ENCODE peak calls at places on chromosome 1, in four cellular contexts. One of them, this sample, is unnamed.

GRCh38 chr1:192884241-192884640 is 75.4 kb downstream of the RGS2 start:
- DNase-seq in IMR-90: no peak
- DNase-seq in HepG2: no peak
- DNase-seq in A549: no peak
- DNase-seq in this sample: no peak

GRCh38 chr1:178155478-178156255 is 61.8 kb downstream of the RASAL2 start:
- DNase-seq in IMR-90: no peak
- DNase-seq in A549: no peak
- DNase-seq in HepG2: peak; percentile 20
- DNase-seq in this sample: no peak

GRCh38 chr1:56034222-56034621 is 545.1 kb downstream of the PLPP3 start:
- DNase-seq in IMR-90: peak; percentile 75
- DNase-seq in A549: no peak
- DNase-seq in HepG2: no peak
- DNase-seq in this sample: no peak

GRCh38 chr1:175118375-175118774 is 50.7 kb downstream of the TNN start:
- DNase-seq in HepG2: no peak
- DNase-seq in A549: no peak
- DNase-seq in IMR-90: no peak
- DNase-seq in this sample: no peak

GRCh38 chr1:59057211-59057694 is 239.6 kb upstream of the FGGY start:
- DNase-seq in A549: peak; percentile 68
- DNase-seq in HepG2: peak; percentile 64
- DNase-seq in IMR-90: peak; percentile 93
- DNase-seq in this sample: no peak

GRCh38 chr1:159924025-159924790 is 1.1 kb downstream of the TAGLN2 start:
- DNase-seq in IMR-90: peak; percentile 89
- DNase-seq in HepG2: peak; percentile 24
- DNase-seq in A549: peak; percentile 92
- DNase-seq in this sample: peak; percentile 97

GRCh38 chr1:43668956-43669355 is 19.0 kb downstream of the KDM4A start:
- DNase-seq in HepG2: no peak
- DNase-seq in A549: no peak
- DNase-seq in IMR-90: peak; percentile 54
- DNase-seq in this sample: no peak

GRCh38 chr1:37438971-37439671 is 35.3 kb upstream of the ZC3H12A start:
- DNase-seq in IMR-90: no peak
- DNase-seq in HepG2: no peak
- DNase-seq in A549: no peak
- DNase-seq in this sample: no peak

GRCh38 chr1:12014141-12014981 is 4.9 kb upstream of the MIIP start:
- DNase-seq in HepG2: no peak
- DNase-seq in IMR-90: peak; percentile 42
- DNase-seq in A549: peak; percentile 25
- DNase-seq in this sample: peak; percentile 64

GRCh38 chr1:160460683-160461287 is 60.4 kb downstream of the VANGL2 start:
- DNase-seq in A549: no peak
- DNase-seq in IMR-90: no peak
- DNase-seq in HepG2: no peak
- DNase-seq in this sample: peak; percentile 16

GRCh38 chr1:13761883-13762282 is 61.9 kb downstream of the PRDM2 start:
- DNase-seq in A549: no peak
- DNase-seq in IMR-90: no peak
- DNase-seq in HepG2: no peak
- DNase-seq in this sample: no peak

GRCh38 chr1:27338751-27339150 is 3.1 kb upstream of the SYTL1 start:
- DNase-seq in IMR-90: no peak
- DNase-seq in A549: no peak
- DNase-seq in HepG2: no peak
- DNase-seq in this sample: no peak

GRCh38 chr1:111242805-111243523 is 15.5 kb downstream of the CHI3L2 start:
- DNase-seq in IMR-90: no peak
- DNase-seq in HepG2: peak; percentile 38
- DNase-seq in A549: no peak
- DNase-seq in this sample: no peak

GRCh38 chr1:24384251-24385090 is 29.1 kb downstream of the STPG1 start:
- DNase-seq in A549: no peak
- DNase-seq in HepG2: no peak
- DNase-seq in IMR-90: peak; percentile 86
- DNase-seq in this sample: no peak

GRCh38 chr1:1181129-1181937 is 7.7 kb downstream of the TTLL10 start:
- DNase-seq in IMR-90: no peak
- DNase-seq in HepG2: no peak
- DNase-seq in A549: no peak
- DNase-seq in this sample: no peak

GRCh38 chr1:180862305-180862704 is 50.4 kb upstream of the KIAA1614 start:
- DNase-seq in A549: no peak
- DNase-seq in HepG2: no peak
- DNase-seq in IMR-90: peak; percentile 52
- DNase-seq in this sample: no peak

GRCh38 chr1:39570477-39571177 is 6.0 kb downstream of the PABPC4 start:
- DNase-seq in IMR-90: no peak
- DNase-seq in HepG2: no peak
- DNase-seq in A549: no peak
- DNase-seq in this sample: no peak

GRCh38 chr1:155499263-155499662 is 63.3 kb downstream of the ASH1L start:
- DNase-seq in A549: no peak
- DNase-seq in IMR-90: peak; percentile 43
- DNase-seq in HepG2: peak; percentile 14
- DNase-seq in this sample: no peak

GRCh38 chr1:6271554-6271953 is 10.7 kb upstream of the GPR153 start:
- DNase-seq in HepG2: no peak
- DNase-seq in A549: no peak
- DNase-seq in IMR-90: no peak
- DNase-seq in this sample: no peak

GRCh38 chr1:194268839-194269238 is 1082.4 kb upstream of the B3GALT2 start:
- DNase-seq in IMR-90: peak; percentile 54
- DNase-seq in A549: no peak
- DNase-seq in HepG2: no peak
- DNase-seq in this sample: no peak

GRCh38 chr1:222634180-222635013 is 16.5 kb downstream of the MIA3 start:
- DNase-seq in A549: peak; percentile 89
- DNase-seq in IMR-90: peak; percentile 90
- DNase-seq in HepG2: peak; percentile 87
- DNase-seq in this sample: peak; percentile 91

GRCh38 chr1:54263601-54264226 is 63.7 kb downstream of the MRPL37 start:
- DNase-seq in IMR-90: no peak
- DNase-seq in HepG2: no peak
- DNase-seq in A549: no peak
- DNase-seq in this sample: no peak

GRCh38 chr1:23343246-23344110 is 606 bp downstream of the HNRNPR start:
- DNase-seq in IMR-90: peak; percentile 82
- DNase-seq in A549: peak; percentile 59
- DNase-seq in HepG2: peak; percentile 25
- DNase-seq in this sample: peak; percentile 22
- TF ChIP-seq MAFK in IMR-90: peak; percentile 5
- TF ChIP-seq MAFK in A549: no peak
- TF ChIP-seq MAFK in HepG2: no peak
- TF ChIP-seq MAFK in this sample: peak; percentile 21

GRCh38 chr1:16232316-16232710 is 4.7 kb downstream of the CPLANE2 start:
- DNase-seq in A549: no peak
- DNase-seq in IMR-90: no peak
- DNase-seq in HepG2: no peak
- DNase-seq in this sample: no peak

GRCh38 chr1:16229976-16230740 is 6.8 kb downstream of the CPLANE2 start:
- DNase-seq in HepG2: no peak
- DNase-seq in A549: no peak
- DNase-seq in IMR-90: no peak
- DNase-seq in this sample: no peak

GRCh38 chr1:16230744-16231143 is 6.2 kb downstream of the CPLANE2 start:
- DNase-seq in A549: no peak
- DNase-seq in HepG2: no peak
- DNase-seq in IMR-90: no peak
- DNase-seq in this sample: no peak

GRCh38 chr1:16233431-16233830 is 3.6 kb downstream of the CPLANE2 start:
- DNase-seq in A549: no peak
- DNase-seq in IMR-90: no peak
- DNase-seq in HepG2: no peak
- DNase-seq in this sample: no peak

DNA sequence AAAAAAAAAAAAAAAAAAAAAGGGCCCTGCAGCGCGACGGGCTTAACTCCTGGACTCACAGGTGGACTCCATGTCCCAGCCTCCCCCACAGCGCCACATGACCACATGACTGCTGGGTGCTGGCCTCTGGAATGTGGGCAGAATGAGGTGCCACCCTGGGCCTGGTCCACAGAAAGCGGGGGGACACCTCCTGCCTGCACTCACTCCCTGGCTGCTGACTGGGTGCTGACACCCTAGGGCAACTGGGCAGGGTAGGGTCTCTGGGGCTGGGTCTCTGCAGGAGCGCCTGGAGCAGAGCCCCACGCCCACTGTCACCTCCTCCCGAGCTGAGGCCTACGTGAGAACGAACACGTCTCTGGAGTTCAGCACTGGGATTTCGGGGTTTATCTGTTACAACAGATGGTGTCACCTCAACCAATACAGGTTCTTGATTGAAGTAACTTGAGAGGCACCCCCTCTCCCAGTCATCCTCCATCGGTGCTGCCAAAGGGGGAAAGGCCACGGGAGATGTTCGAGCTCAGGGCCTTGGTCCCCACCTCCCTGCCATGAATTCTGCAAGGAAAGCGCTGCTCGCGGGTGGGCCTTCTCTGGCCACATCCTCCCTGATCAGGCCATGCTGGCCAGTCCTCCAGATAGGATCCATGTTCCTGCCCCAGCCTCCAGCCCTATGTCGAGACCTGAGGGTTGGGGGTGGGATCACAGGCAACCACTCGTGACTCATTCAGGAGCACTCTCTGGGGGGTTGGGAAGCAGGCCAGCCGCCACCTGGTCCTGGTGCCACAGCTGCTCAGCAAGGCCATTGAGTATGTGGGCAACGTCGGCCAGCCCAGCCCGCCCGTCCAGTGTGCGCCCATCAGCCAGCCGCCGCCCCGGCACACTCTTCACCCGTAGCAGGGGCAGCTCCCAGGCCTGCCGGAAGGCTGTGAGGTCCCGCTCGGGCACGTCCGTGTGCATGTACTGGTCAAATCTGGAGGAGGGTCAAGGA is 5.4 kb downstream of the CPLANE2 start:
- DNase-seq in IMR-90: no peak
- DNase-seq in HepG2: no peak
- DNase-seq in A549: no peak
- DNase-seq in this sample: peak; percentile 60
- TF ChIP-seq MAFK in IMR-90: no peak
- TF ChIP-seq MAFK in HepG2: no peak
- TF ChIP-seq MAFK in A549: no peak
- TF ChIP-seq MAFK in this sample: no peak

GRCh38 chr1:71792264-71792663 is 490.1 kb downstream of the NEGR1 start:
- DNase-seq in IMR-90: no peak
- DNase-seq in A549: no peak
- DNase-seq in HepG2: no peak
- DNase-seq in this sample: no peak

GRCh38 chr1:71796044-71796443 is 486.3 kb downstream of the NEGR1 start:
- DNase-seq in A549: no peak
- DNase-seq in IMR-90: no peak
- DNase-seq in HepG2: no peak
- DNase-seq in this sample: no peak
- TF ChIP-seq MAFK in A549: no peak
- TF ChIP-seq MAFK in IMR-90: no peak
- TF ChIP-seq MAFK in HepG2: no peak
- TF ChIP-seq MAFK in this sample: no peak

GRCh38 chr1:28582248-28582615 is 9.8 kb upstream of the RAB42 start:
- DNase-seq in IMR-90: no peak
- DNase-seq in HepG2: no peak
- DNase-seq in A549: peak; percentile 32
- DNase-seq in this sample: no peak

GRCh38 chr1:28578696-28579218 is 13.3 kb upstream of the RAB42 start:
- DNase-seq in IMR-90: no peak
- DNase-seq in HepG2: no peak
- DNase-seq in A549: no peak
- DNase-seq in this sample: no peak

GRCh38 chr1:28581531-28582247 is 10.4 kb upstream of the RAB42 start:
- DNase-seq in A549: peak; percentile 94
- DNase-seq in HepG2: peak; percentile 88
- DNase-seq in IMR-90: peak; percentile 94
- DNase-seq in this sample: peak; percentile 99

GRCh38 chr1:28579374-28579773 is 12.7 kb upstream of the RAB42 start:
- DNase-seq in A549: no peak
- DNase-seq in HepG2: no peak
- DNase-seq in IMR-90: no peak
- DNase-seq in this sample: no peak

GRCh38 chr1:28580706-28581530 is 11.1 kb upstream of the RAB42 start:
- DNase-seq in IMR-90: peak; percentile 56
- DNase-seq in HepG2: peak; percentile 28
- DNase-seq in A549: peak; percentile 39
- DNase-seq in this sample: peak; percentile 76
- TF ChIP-seq MAFK in IMR-90: no peak
- TF ChIP-seq MAFK in HepG2: no peak
- TF ChIP-seq MAFK in A549: no peak
- TF ChIP-seq MAFK in this sample: no peak

DNA sequence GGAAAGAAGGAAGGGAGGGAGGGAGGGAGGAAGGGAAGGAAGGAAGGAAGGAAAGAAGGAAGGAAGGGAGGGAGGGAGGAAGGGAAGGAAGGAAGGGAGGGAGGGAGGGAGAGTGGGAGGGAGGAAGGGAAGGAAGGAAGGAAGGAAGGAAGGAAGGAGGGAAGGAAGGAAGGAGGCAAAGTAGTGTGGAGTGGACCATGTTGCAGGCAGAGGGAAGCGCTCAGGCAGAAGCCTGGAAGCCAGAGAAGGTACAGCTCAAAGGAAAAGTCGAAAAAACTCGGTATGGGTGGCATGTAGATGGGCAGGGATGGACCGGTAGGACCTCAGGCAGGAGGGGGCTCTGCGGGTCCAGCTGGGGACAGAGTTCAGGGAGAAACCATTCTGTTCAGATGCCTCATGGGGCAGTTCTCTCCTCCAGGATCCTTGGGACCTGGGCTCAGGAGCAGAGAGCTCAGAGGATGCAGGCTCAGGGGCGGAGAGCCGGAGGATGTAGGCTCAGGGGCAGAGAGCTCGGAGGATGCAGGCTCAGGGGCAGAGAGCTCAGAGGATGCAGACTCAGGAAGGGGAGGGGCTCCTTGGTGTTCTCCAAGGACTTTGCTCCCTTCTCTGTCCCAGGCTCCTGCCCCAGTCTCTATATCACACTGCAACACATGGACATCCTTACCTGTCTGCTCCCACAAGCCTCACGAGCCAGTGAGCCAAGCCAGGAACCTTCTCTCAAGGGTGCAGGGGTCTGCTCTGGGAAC is 13.6 kb upstream of the PADI3 start:
- DNase-seq in A549: peak; percentile 48
- DNase-seq in IMR-90: no peak
- DNase-seq in HepG2: no peak
- DNase-seq in this sample: no peak
- TF ChIP-seq MAFK in A549: no peak
- TF ChIP-seq MAFK in IMR-90: no peak
- TF ChIP-seq MAFK in HepG2: no peak
- TF ChIP-seq MAFK in this sample: no peak